ENCODE peak calls at places on chromosomes 11 and 22, in eight cellular contexts. J is MCF 10A, H is Right ventricle myocardium superior, T is type B pancreatic cell, E is upper lobe of left lung, F is adipocyte, N is immature natural killer cell, R is cardiac fibroblast. D is an unnamed sample.
A peak's percentile ranks its signal among the peaks of the same experiment; 100 is the strongest.

GRCh38 chr22:46934746-46935491 is 172.5 kb downstream of the TBC1D22A start:
- DNase-seq in J (peak; percentile 87), H (no peak), T (no peak), E (no peak), F (peak; percentile 83), N (no peak), R (peak; percentile 97), D (peak; percentile 97)

GRCh38 chr11:70490208-70490607 is 91.9 kb downstream of the CTTN start:
- DNase-seq in J (no peak), H (peak; percentile 32), T (no peak), E (no peak), F (no peak), N (no peak), R (no peak), D (no peak)

GRCh38 chr11:122796128-122796717 is 42.1 kb upstream of the CRTAM start:
- DNase-seq in J (peak; percentile 62), H (peak; percentile 61), T (no peak), E (peak; percentile 62), F (peak; percentile 50), N (peak; percentile 55), R (peak; percentile 53), D (peak; percentile 26)

GRCh38 chr11:120527111-120527748 is 15.7 kb downstream of the GRIK4 start:
- DNase-seq in J (no peak), H (peak; percentile 73), T (no peak), E (no peak), F (peak; percentile 74), N (no peak), R (no peak), D (no peak)

GRCh38 chr22:45885171-45885840 is 91.7 kb downstream of the WNT7B start:
- DNase-seq in J (no peak), H (no peak), T (peak; percentile 51), E (no peak), F (no peak), N (no peak), R (no peak), D (no peak)

GRCh38 chr22:26892401-26893033 is 235.1 kb downstream of the MIAT start:
- DNase-seq in J (peak; percentile 27), H (no peak), T (no peak), E (peak; percentile 51), F (no peak), N (no peak), R (no peak), D (peak; percentile 21)

GRCh38 chr11:2684581-2684980 is 15.2 kb downstream of the KCNQ1OT1 start:
- DNase-seq in J (no peak), H (peak; percentile 5), T (no peak), E (no peak), F (no peak), N (no peak), R (no peak), D (no peak)

GRCh38 chr11:64097468-64098317 is 62.0 kb downstream of the FLRT1 start:
- DNase-seq in J (no peak), H (no peak), T (no peak), E (no peak), F (no peak), N (no peak), R (no peak), D (no peak)

GRCh38 chr22:50105529-50106100 is 15.8 kb downstream of the MOV10L1 start:
- DNase-seq in J (no peak), H (no peak), T (no peak), E (no peak), F (no peak), N (peak; percentile 28), R (peak; percentile 53), D (no peak)

GRCh38 chr11:134382257-134382656 is 29.8 kb downstream of the B3GAT1 start:
- DNase-seq in J (no peak), H (no peak), T (no peak), E (no peak), F (no peak), N (no peak), R (no peak), D (no peak)

GRCh38 chr11:44271286-44271685 is 38.7 kb downstream of the ALX4 start:
- DNase-seq in J (no peak), H (no peak), T (no peak), E (no peak), F (no peak), N (no peak), R (no peak), D (no peak)

GRCh38 chr11:45997599-45997998 is 75.1 kb downstream of the LARGE2 start:
- DNase-seq in J (no peak), H (no peak), T (no peak), E (no peak), F (no peak), N (no peak), R (no peak), D (peak; percentile 19)

GRCh38 chr11:112024178-112024777 is 930 bp upstream of the DLAT start:
- DNase-seq in J (no peak), H (no peak), T (no peak), E (no peak), F (no peak), N (peak; percentile 6), R (no peak), D (peak; percentile 17)

GRCh38 chr11:66020618-66021357 is 5.5 kb downstream of the CATSPER1 start:
- DNase-seq in J (peak; percentile 72), H (peak; percentile 61), T (no peak), E (peak; percentile 79), F (peak; percentile 70), N (peak; percentile 65), R (peak; percentile 74), D (peak; percentile 68)

D was measured in renal cortical epithelial cell.